ENCODE peak calls at places on chromosome 15, in nine cellular contexts. A is ureter; U is AG04450; Z is endodermal cell; C is stimulated activated CD8-positive, alpha-beta memory T cell treated with anti-CD3 and anti-CD28 coated beads, Interleukin-15, amount 100 ng/mL, for 1 hour; S is B cell; K is activated T-helper 2 cell treated with anti-CD3 and anti-CD28 coated beads, Interferon-gamma antibody, Interleukin-2, Interleukin-4, amounts not matched to agents 10 μg/mL and 5 μg/mL and 100 μg/mL, durations not matched to agents 14 hours and 24 hours and 36 hours; Y is activated CD4-positive, alpha-beta T cell treated with anti-CD3 and anti-CD28 coated beads, Interleukin-2, amount 10 ng/mL, durations not matched to agents 7 days and 5 days; W is amniotic stem cell. R is an unnamed sample.

GRCh38 chr15:47326934-47327333 is 390.4 kb upstream of the SEMA6D start:
- DNase-seq in S (no peak), Y (no peak), W (no peak), U (no peak), Z (no peak), K (no peak), C (no peak), A (no peak), R (no peak)

GRCh38 chr15:44034933-44035624 is 160.0 kb downstream of the FRMD5 start:
- DNase-seq in Y (no peak), A (no peak), C (no peak), W (no peak), K (no peak), S (no peak), Z (no peak), U (peak; percentile 27), R (no peak)

GRCh38 chr15:87573534-87573933 is 683.0 kb downstream of the NTRK3 start:
- DNase-seq in Y (no peak), U (no peak), K (no peak), W (no peak), Z (no peak), C (no peak), S (no peak), A (no peak), R (no peak)

GRCh38 chr15:55990516-55990915 is 2.9 kb downstream of the NEDD4 start:
- DNase-seq in W (no peak), U (no peak), C (no peak), A (no peak), Y (no peak), S (no peak), Z (no peak), K (no peak), R (no peak)

GRCh38 chr15:78360958-78361714 is 21.0 kb downstream of the CRABP1 start:
- DNase-seq in Z (peak; percentile 70), U (no peak), C (no peak), K (no peak), W (no peak), S (no peak), Y (no peak), A (no peak), R (no peak)

GRCh38 chr15:60344987-60345386 is 52.8 kb downstream of the ANXA2 start:
- DNase-seq in S (no peak), U (no peak), Z (no peak), Y (no peak), C (no peak), K (no peak), W (no peak), A (no peak), R (no peak)

GRCh38 chr15:63157891-63158431 is 684 bp upstream of the RPS27L start:
- DNase-seq in Y (peak; percentile 46), S (peak; percentile 40), W (peak; percentile 76), U (peak; percentile 53), C (no peak), K (no peak), Z (peak; percentile 80), A (peak; percentile 58), R (peak; percentile 65)

GRCh38 chr15:29811691-29812383 is 10.4 kb downstream of the TJP1 start:
- DNase-seq in Z (no peak), C (no peak), W (no peak), S (no peak), U (no peak), K (no peak), Y (no peak), A (no peak), R (no peak)

GRCh38 chr15:36671017-36671416 is 91.6 kb downstream of the CDIN1 start:
- DNase-seq in S (no peak), A (no peak), W (no peak), K (no peak), C (no peak), U (no peak), Z (no peak), Y (no peak), R (no peak)

GRCh38 chr15:64883997-64884511 is 27.6 kb upstream of the ANKDD1A start:
- DNase-seq in Z (peak; percentile 68), W (peak; percentile 57), K (no peak), A (peak; percentile 66), Y (peak; percentile 34), U (peak; percentile 76), C (no peak), S (peak; percentile 67), R (peak; percentile 59)

GRCh38 chr15:62940755-62941361 is 101.7 kb upstream of the TPM1 start:
- DNase-seq in C (no peak), K (no peak), W (peak; percentile 84), S (no peak), A (peak; percentile 73), Y (no peak), U (peak; percentile 80), Z (no peak), R (no peak)

GRCh38 chr15:35439291-35439690 is 106.7 kb downstream of the DPH6 start:
- DNase-seq in W (peak; percentile 44), A (no peak), C (no peak), U (peak; percentile 66), K (no peak), Y (no peak), Z (no peak), S (no peak), R (no peak)

GRCh38 chr15:58260911-58261267 is 122.7 kb downstream of the AQP9 start:
- DNase-seq in K (no peak), U (no peak), W (no peak), C (no peak), Z (no peak), S (no peak), Y (no peak), A (no peak), R (no peak)

GRCh38 chr15:68433551-68433950 is 1.6 kb upstream of the ITGA11 start:
- DNase-seq in Z (peak; percentile 35), C (no peak), K (no peak), W (no peak), U (no peak), A (peak; percentile 13), Y (no peak), S (no peak), R (no peak)

GRCh38 chr15:43099105-43099845 is 6.6 kb downstream of the UBR1 start:
- DNase-seq in W (no peak), U (no peak), A (no peak), Z (no peak), K (no peak), C (no peak), S (no peak), Y (no peak), R (no peak)

GRCh38 chr15:89399070-89399389 is 64.4 kb upstream of the POLG start:
- DNase-seq in A (no peak), Z (no peak), U (no peak), C (no peak), W (no peak), S (no peak), Y (no peak), K (no peak), R (no peak)

GRCh38 chr15:101013769-101014223 is 94.6 kb downstream of the LRRK1 start:
- DNase-seq in W (no peak), U (no peak), S (no peak), C (no peak), Y (no peak), A (no peak), Z (peak; percentile 51), K (peak; percentile 4), R (no peak)

GRCh38 chr15:62985768-62986167 is 56.8 kb upstream of the TPM1 start:
- DNase-seq in K (no peak), W (no peak), S (no peak), Y (no peak), U (peak; percentile 43), Z (no peak), C (no peak), A (no peak), R (no peak)

GRCh38 chr15:66462630-66463029 is 34.9 kb downstream of the SNAPC5 start:
- DNase-seq in Y (no peak), S (no peak), A (no peak), K (no peak), U (no peak), W (no peak), Z (no peak), C (no peak), R (no peak)

GRCh38 chr15:57384024-57384423 is 7.7 kb downstream of the CGNL1 start:
- DNase-seq in U (no peak), A (peak; percentile 68), S (no peak), K (no peak), C (no peak), Z (no peak), W (no peak), Y (no peak), R (no peak)

GRCh38 chr15:74406992-74407705 is 26.6 kb downstream of the SEMA7A start:
- DNase-seq in U (peak; percentile 74), Y (no peak), K (no peak), W (peak; percentile 74), C (no peak), S (no peak), A (no peak), Z (peak; percentile 69), R (no peak)

GRCh38 chr15:47340576-47340920 is 376.8 kb upstream of the SEMA6D start:
- DNase-seq in C (no peak), U (no peak), K (no peak), A (no peak), W (no peak), Z (no peak), Y (no peak), S (no peak), R (no peak)

GRCh38 chr15:78968539-78969271 is 23.9 kb upstream of the CTSH start:
- DNase-seq in S (no peak), Y (no peak), Z (no peak), K (no peak), W (no peak), C (no peak), U (no peak), A (no peak), R (no peak)

GRCh38 chr15:60669351-60669750 is 190.4 kb upstream of the ICE2 start:
- DNase-seq in Z (no peak), W (no peak), K (no peak), S (no peak), Y (no peak), U (no peak), A (no peak), C (no peak), R (no peak)

GRCh38 chr15:101425787-101426365 is 63.6 kb downstream of the PCSK6 start:
- DNase-seq in K (no peak), C (no peak), Y (no peak), A (no peak), W (no peak), S (no peak), Z (peak; percentile 83), U (no peak), R (no peak)

GRCh38 chr15:85415779-85416178 is 35.4 kb downstream of the AKAP13 start:
- DNase-seq in W (no peak), A (no peak), Y (no peak), K (no peak), C (no peak), U (no peak), S (no peak), Z (no peak), R (no peak)

GRCh38 chr15:57767526-57767925 is 61.0 kb downstream of the POLR2M start:
- DNase-seq in W (no peak), C (no peak), K (no peak), S (no peak), A (no peak), Y (no peak), Z (no peak), U (no peak), R (no peak)

GRCh38 chr15:38817427-38818155 is 253.0 kb upstream of the RASGRP1 start:
- DNase-seq in Y (peak; percentile 86), K (peak; percentile 70), S (peak; percentile 59), A (peak; percentile 85), Z (peak; percentile 99), W (peak; percentile 8), C (peak; percentile 76), U (peak; percentile 8), R (peak; percentile 75)

GRCh38 chr15:62089616-62090015 is 22.8 kb downstream of the C2CD4A start:
- DNase-seq in Z (no peak), C (no peak), S (no peak), A (no peak), U (no peak), K (no peak), Y (no peak), W (no peak), R (no peak)

GRCh38 chr15:53987480-53987879 is 9.2 kb downstream of the UNC13C start:
- DNase-seq in S (no peak), K (no peak), W (no peak), C (no peak), U (no peak), Y (no peak), Z (peak; percentile 36), A (no peak), R (no peak)

GRCh38 chr15:52254331-52254730 is 41.3 kb downstream of the MYO5C start:
- DNase-seq in W (no peak), Z (no peak), S (peak; percentile 49), C (no peak), Y (peak; percentile 15), K (no peak), U (no peak), A (no peak), R (no peak)